ENCODE peak calls at places on chromosomes 7 and 10, in eight cellular contexts. L is nephron progenitor cell; Y is AG10803; H is endothelial cell; W is endothelial cell of umbilical vein; C is PC-3; X is CD8-positive, alpha-beta T cell; U is GM20000. S is an unnamed sample.

GRCh38 chr10:88725798-88726197 is 19.7 kb downstream of the LIPK start:
- DNase-seq in U (peak), C (no peak), W (no peak), Y (no peak), L (no peak), X (no peak), H (no peak), S (no peak)

GRCh38 chr7:101901661-101902491 is 84.5 kb downstream of the CUX1 start:
- DNase-seq in L (no peak), X (no peak), H (no peak), W (peak), C (no peak), Y (peak), U (no peak), S (no peak)

GRCh38 chr10:80186364-80187012 is 18.8 kb downstream of the ANXA11 start:
- DNase-seq in X (no peak), Y (no peak), U (no peak), W (no peak), L (no peak), C (no peak), H (no peak), S (no peak)

GRCh38 chr7:107948645-107949442 is 54.1 kb downstream of the LAMB1 start:
- DNase-seq in W (peak), U (no peak), L (no peak), X (no peak), H (no peak), Y (peak), C (peak), S (peak)

GRCh38 chr7:23235688-23236280 is 10.8 kb upstream of the GPNMB start:
- DNase-seq in U (no peak), H (no peak), C (peak), W (no peak), X (no peak), L (no peak), Y (peak), S (peak)

GRCh38 chr7:36272567-36273269 is 116.9 kb upstream of the ANLN start:
- DNase-seq in Y (no peak), U (no peak), W (no peak), C (no peak), H (no peak), L (no peak), X (no peak), S (no peak)

GRCh38 chr7:16657656-16658279 is 11.8 kb downstream of the BZW2 start:
- DNase-seq in X (no peak), W (no peak), H (peak), L (no peak), U (no peak), Y (peak), C (peak), S (peak)

GRCh38 chr10:505459-505858 is 184.0 kb downstream of the DIP2C start:
- DNase-seq in U (no peak), Y (no peak), X (no peak), W (no peak), L (no peak), C (no peak), H (no peak), S (no peak)

GRCh38 chr7:14690486-14690885 is 212.1 kb downstream of the DGKB start:
- DNase-seq in H (no peak), Y (no peak), L (no peak), U (no peak), X (no peak), C (no peak), W (no peak), S (no peak)

GRCh38 chr10:111999205-111999914 is 184.2 kb downstream of the GPAM start:
- DNase-seq in W (no peak), L (no peak), X (no peak), Y (no peak), C (no peak), H (no peak), U (no peak), S (no peak)

DNA sequence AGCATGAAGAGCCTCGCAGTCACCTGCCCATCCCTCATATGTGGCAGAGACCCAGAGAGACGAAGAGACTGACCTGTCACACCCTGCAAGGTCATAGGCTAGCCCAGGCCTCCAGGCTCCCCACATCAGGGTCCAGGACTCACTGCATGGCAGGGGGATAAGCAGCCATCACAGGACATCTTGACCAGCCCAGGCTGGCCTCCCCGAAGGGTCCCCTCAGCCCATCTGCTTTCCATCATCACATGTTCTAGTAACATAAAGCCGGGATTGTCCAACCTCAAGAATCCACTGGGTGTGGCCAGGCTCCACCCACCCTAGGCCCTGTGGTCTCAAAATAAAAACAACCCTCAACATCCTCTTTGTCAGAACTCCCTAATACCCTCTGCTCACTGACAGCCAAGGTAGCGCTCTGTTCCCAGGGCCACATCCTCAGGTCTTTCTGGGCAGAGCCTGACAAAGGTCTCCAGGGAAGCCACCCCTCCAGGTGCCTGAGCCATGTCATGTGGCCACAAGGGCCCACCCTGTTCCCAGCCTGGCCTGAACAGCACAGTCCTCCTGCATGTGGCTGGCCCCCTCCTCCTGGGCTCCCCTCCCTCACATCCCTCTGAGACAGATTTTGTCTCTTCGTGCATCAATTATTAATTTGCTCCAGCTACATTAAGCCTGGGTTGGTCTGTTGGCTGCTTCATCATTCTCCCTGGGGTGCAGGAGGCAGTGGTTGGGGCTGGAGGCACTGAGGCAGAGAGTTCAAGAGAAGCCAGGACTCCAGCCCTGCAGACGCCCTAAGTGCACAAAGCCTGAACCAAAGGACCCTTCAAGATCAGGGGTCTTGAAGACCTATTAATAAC is 131.8 kb upstream of the UNC5B start:
- DNase-seq in L (no peak), Y (no peak), C (no peak), X (no peak), U (no peak), W (no peak), H (no peak), S (no peak)
- TF ChIP-seq CTCF in L (no peak), Y (no peak), C (no peak), X (no peak), U (no peak), W (no peak), H (no peak), S (no peak)

DNA sequence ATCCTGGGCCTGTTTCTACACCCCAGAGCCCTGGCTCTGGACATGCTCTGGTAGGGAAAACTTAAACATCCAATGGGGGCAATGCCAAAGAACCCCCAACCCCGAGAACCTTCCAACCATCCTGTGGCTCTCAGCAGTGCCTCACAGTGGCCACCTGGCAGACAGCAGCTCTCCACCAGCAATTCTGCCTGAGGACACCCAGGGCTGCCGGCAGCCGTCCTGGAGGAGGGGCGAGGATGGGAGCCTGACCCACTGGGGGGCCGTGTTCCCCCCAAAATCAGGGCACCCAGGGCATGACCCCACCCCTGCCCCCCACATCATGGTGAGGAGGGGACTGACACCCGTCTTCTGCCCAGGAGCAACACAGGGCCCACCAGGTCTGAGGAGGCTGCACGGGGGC is 32.7 kb downstream of the DPYSL4 start:
- DNase-seq in X (no peak), C (no peak), U (no peak), Y (no peak), H (no peak), L (no peak), W (no peak), S (no peak)
- TF ChIP-seq CTCF in X (no peak), C (peak), U (peak), Y (no peak), H (no peak), L (no peak), W (no peak), S (no peak)

GRCh38 chr10:16820018-16820417 is 2.8 kb upstream of the RSU1 start:
- DNase-seq in L (no peak), C (no peak), X (no peak), W (no peak), H (no peak), Y (no peak), U (no peak), S (no peak)
- TF ChIP-seq CTCF in L (no peak), C (no peak), X (no peak), W (no peak), H (no peak), Y (no peak), U (no peak), S (no peak)

GRCh38 chr10:62080905-62081304 is 179.4 kb downstream of the ARID5B start:
- DNase-seq in X (no peak), H (no peak), Y (no peak), C (no peak), U (no peak), L (no peak), W (no peak), S (no peak)
- TF ChIP-seq CTCF in X (no peak), H (no peak), Y (peak), C (no peak), U (no peak), L (no peak), W (no peak), S (no peak)

DNA sequence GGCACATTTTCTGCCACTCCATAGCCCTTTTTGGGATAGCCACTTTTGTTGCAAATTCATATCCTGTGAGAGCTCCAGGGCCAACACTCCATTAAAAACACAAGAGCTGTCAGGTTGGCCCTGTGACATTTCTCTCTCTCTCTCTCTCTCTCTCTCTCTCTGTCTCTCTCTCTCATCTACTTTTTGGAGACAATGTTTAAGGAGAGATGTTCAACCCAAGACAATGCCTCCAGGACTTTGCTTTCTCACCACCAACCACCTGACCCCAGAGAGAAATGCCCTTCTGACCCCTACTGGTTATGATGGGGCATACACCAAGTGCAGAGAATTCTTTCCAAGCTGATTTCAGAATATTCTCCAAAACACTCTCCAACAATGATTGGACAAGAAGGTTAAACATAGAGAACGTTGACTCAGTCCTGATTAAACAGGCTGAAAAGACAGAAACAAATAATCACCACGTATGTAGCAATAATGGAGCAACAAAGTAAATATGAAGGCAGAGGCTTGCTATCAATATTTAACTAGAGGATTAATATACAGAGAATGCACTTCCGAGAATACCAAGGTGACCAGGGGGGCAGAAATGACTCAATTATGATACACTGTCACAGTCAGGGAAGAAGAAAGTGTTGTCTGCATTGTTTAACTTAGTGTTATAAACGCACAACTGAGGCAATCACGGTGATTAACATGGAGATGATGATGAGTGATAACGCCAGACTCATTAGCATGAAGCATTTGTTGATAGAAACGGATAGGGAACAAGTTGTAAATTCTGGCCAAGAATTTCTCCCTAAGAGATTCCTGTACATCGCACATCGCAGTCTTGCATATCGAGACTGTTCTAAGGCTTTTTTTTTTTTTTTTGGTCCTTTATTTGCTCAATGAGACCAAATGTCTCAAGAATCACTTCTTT is 178.5 kb downstream of the NRP1 start:
- DNase-seq in Y (peak), W (no peak), U (peak), C (peak), X (peak), H (peak), L (no peak), S (peak)
- TF ChIP-seq CTCF in Y (peak), W (peak), U (peak), C (no peak), X (peak), H (peak), L (peak), S (peak)

GRCh38 chr10:99681553-99681952 is 22.2 kb downstream of the ENTPD7 start:
- DNase-seq in W (no peak), X (no peak), H (no peak), L (no peak), Y (peak), C (peak), U (no peak), S (peak)

GRCh38 chr10:99685232-99686041 is 26.1 kb downstream of the ENTPD7 start:
- DNase-seq in U (peak), C (no peak), Y (peak), W (peak), X (no peak), L (no peak), H (no peak), S (peak)

GRCh38 chr10:99678921-99679320 is 19.6 kb downstream of the ENTPD7 start:
- DNase-seq in Y (peak), W (no peak), U (no peak), X (no peak), H (no peak), C (no peak), L (no peak), S (no peak)

GRCh38 chr10:99682032-99682431 is 22.7 kb downstream of the ENTPD7 start:
- DNase-seq in L (no peak), C (peak), X (no peak), Y (no peak), U (no peak), W (no peak), H (no peak), S (no peak)

GRCh38 chr10:99682752-99683151 is 23.4 kb downstream of the ENTPD7 start:
- DNase-seq in X (no peak), U (no peak), W (no peak), C (peak), H (no peak), Y (no peak), L (no peak), S (peak)
- TF ChIP-seq CTCF in X (no peak), U (no peak), W (no peak), C (peak), H (peak), Y (no peak), L (no peak), S (peak)

DNA sequence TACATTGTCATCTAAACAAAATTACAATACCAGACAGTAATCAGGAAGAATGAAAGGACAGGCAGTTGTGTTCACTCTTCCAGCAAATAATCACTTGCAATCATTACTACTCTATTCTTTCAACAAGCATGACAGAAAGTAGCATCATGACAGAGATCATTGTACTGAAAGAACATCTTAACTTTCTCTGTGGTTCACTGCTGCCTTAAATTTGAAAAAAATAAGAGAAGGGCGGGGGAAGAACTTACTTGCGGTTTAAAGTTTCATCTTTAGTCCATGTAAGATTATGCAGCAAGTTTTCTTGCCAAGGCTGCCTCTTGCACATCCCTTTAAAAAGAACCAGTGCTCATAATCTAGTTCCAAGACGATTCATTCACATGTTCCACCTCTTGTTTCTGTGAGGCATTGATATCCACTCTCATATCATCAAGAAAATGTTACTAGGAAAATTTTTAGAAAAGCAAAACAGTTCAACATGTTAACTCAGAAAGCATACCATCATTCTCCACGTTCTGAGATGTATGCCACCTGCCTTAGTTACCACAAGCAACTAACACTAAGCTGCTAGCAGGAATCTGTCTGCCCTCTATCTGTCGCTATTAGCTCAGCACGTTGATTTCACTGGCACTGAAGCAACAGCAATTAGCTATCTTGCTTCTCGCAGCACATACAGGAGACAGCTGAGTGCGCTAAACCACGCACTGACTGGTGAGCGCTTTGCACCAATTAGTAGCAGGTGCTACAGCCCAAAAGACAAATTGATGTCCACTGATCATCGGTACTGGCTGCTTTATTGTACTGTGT is at the start of gene PCDH15:
- DNase-seq in L (peak), H (peak), Y (no peak), C (peak), U (no peak), W (peak), X (no peak), S (peak)
- TF ChIP-seq CTCF in L (peak), H (no peak), Y (no peak), C (peak), U (no peak), W (peak), X (no peak), S (peak)

DNA sequence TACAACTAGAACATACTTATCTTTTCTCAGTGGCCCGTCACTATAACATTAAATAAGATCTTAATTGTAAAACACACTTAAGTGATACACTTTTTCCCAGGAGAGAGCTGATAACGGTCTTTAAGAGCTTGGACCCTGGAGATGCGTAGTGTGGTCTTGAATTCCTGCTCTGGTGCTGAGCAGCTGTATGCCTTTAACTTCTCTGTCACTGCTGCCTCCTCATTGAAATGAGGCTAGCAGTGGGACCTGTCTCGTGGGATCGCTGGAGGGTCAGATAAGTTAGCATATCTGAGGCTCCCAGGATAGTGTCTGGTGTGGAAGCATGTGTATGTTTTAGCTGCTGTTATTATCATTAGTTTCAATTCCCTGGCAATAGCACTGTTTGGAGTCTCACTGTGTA is 194.9 kb downstream of the SDK1 start:
- DNase-seq in C (no peak), X (no peak), Y (no peak), U (no peak), H (no peak), W (no peak), L (no peak), S (no peak)
- TF ChIP-seq CTCF in C (no peak), X (no peak), Y (no peak), U (no peak), H (no peak), W (no peak), L (no peak), S (no peak)

GRCh38 chr7:142441074-142441403 is 183.2 kb upstream of the PRSS58 start:
- DNase-seq in W (no peak), L (no peak), H (no peak), Y (no peak), C (peak), X (no peak), U (no peak), S (no peak)

GRCh38 chr7:142440219-142441073 is 182.6 kb upstream of the PRSS58 start:
- DNase-seq in U (no peak), W (peak), L (no peak), X (no peak), Y (peak), C (peak), H (no peak), S (peak)

GRCh38 chr7:142443614-142444013 is 185.8 kb upstream of the PRSS58 start:
- DNase-seq in W (peak), Y (no peak), C (peak), L (no peak), H (peak), U (no peak), X (no peak), S (no peak)

GRCh38 chr7:142450206-142450605 is 192.3 kb upstream of the PRSS58 start:
- DNase-seq in W (no peak), L (no peak), U (no peak), H (no peak), X (no peak), C (no peak), Y (no peak), S (no peak)

GRCh38 chr7:142445019-142445686 is 187.3 kb upstream of the PRSS58 start:
- DNase-seq in C (peak), H (peak), W (no peak), X (peak), U (no peak), L (peak), Y (no peak), S (no peak)
- TF ChIP-seq CTCF in C (peak), H (peak), W (peak), X (no peak), U (peak), L (peak), Y (peak), S (no peak)

S was measured in MCF 10A.